ENCODE peak calls at places on chromosomes 11 and 22, in eight cellular contexts. L is left ventricle myocardium inferior, X is OCI-LY7, N is AG10803, M is astrocyte, D is transverse colon, O is heart left ventricle, B is tibial nerve. A is an unnamed sample.

GRCh38 chr11:118153976-118154375 is 1.4 kb upstream of the SCN4B start:
- DNase-seq in X (no peak), L (no peak), N (no peak), B (no peak), D (no peak), M (no peak), O (no peak), A (no peak)

GRCh38 chr22:19079691-19080090 is 42.5 kb downstream of the DGCR2 start:
- DNase-seq in X (no peak), D (no peak), B (no peak), O (no peak), M (no peak), L (no peak), N (no peak), A (no peak)

GRCh38 chr22:30422481-30423295 is 2.9 kb upstream of the MTFP1 start:
- DNase-seq in L (peak; percentile 28), O (peak; percentile 55), N (peak; percentile 89), M (peak; percentile 97), B (peak; percentile 60), X (no peak), D (peak; percentile 78), A (no peak)

GRCh38 chr11:122180435-122180834 is 64.4 kb upstream of the BLID start:
- DNase-seq in L (no peak), D (no peak), B (no peak), N (peak; percentile 98), O (no peak), M (peak; percentile 97), X (no peak), A (no peak)

GRCh38 chr11:113867843-113868503 is 7.4 kb downstream of the USP28 start:
- DNase-seq in L (no peak), D (no peak), O (no peak), N (no peak), B (no peak), X (no peak), M (no peak), A (no peak)

GRCh38 chr11:14022821-14023220 is 60.3 kb downstream of the SPON1 start:
- DNase-seq in L (no peak), B (no peak), D (no peak), N (no peak), O (no peak), M (no peak), X (no peak), A (no peak)

GRCh38 chr11:8658210-8658968 is 24.1 kb downstream of the TRIM66 start:
- DNase-seq in L (no peak), D (no peak), X (no peak), N (peak; percentile 34), B (no peak), M (no peak), O (no peak), A (no peak)

GRCh38 chr11:11243258-11243789 is 109.7 kb downstream of the CSNK2A3 start:
- DNase-seq in N (no peak), X (no peak), O (peak; percentile 42), D (no peak), M (no peak), L (peak; percentile 42), B (peak; percentile 32), A (no peak)

GRCh38 chr11:66008468-66009101 is 3.2 kb upstream of the CST6 start:
- DNase-seq in X (no peak), D (no peak), B (no peak), M (no peak), N (no peak), O (no peak), L (no peak), A (no peak)

GRCh38 chr11:47274495-47275235 is 4.7 kb downstream of the MADD start:
- DNase-seq in N (no peak), L (no peak), M (no peak), X (no peak), O (no peak), B (no peak), D (no peak), A (no peak)

GRCh38 chr11:46273511-46274205 is 3.8 kb upstream of the CREB3L1 start:
- DNase-seq in L (no peak), X (no peak), B (no peak), M (no peak), D (peak; percentile 66), N (peak; percentile 51), O (no peak), A (no peak)

GRCh38 chr22:36162127-36163034 is 1.8 kb upstream of the APOL3 start:
- DNase-seq in D (no peak), B (no peak), L (no peak), M (no peak), X (peak; percentile 48), O (no peak), N (no peak), A (peak; percentile 76)

GRCh38 chr22:36165161-36165560 is 4.6 kb upstream of the APOL3 start:
- DNase-seq in O (no peak), B (no peak), D (no peak), L (no peak), N (no peak), M (no peak), X (no peak), A (no peak)

GRCh38 chr22:36164621-36165020 is 4.1 kb upstream of the APOL3 start:
- DNase-seq in N (no peak), X (no peak), B (no peak), M (no peak), D (no peak), L (no peak), O (no peak), A (no peak)

GRCh38 chr22:36166086-36166485 is 5.5 kb upstream of the APOL3 start:
- DNase-seq in L (no peak), O (no peak), N (no peak), D (no peak), X (no peak), B (no peak), M (no peak), A (no peak)

GRCh38 chr22:36163497-36163896 is 2.9 kb upstream of the APOL3 start:
- DNase-seq in O (no peak), D (no peak), N (no peak), X (no peak), L (no peak), B (no peak), M (no peak), A (no peak)
- H3K4me3 ChIP-seq in O (no peak overlapping the region), D (no peak overlapping the region), N (no peak overlapping the region), X (no peak overlapping the region), L (no peak overlapping the region), B (no peak overlapping the region), M (no peak overlapping the region), A (peak overlapping the region; percentile 40)

DNA sequence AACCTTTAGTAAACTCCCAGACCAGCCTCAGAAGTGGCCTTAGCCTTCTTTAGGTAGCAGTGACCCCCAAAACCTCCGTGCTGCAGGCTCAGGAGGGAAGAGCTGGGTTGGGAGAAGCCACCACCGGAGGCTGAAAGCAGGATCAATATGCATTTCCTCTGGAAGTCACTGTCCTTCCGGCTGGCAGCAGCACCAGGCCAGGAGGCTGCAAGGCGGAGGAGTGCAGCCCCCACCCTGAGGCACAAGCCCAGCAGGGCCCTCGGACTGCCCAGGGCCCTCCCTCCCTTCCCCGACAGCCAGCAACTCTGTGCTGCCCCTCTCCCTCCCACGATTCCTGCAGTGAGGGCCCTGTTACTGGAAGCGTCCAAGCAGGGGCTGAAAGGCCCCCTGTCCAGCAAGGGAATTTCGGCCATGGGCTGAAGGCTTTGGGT is 3.2 kb upstream of the NRXN2 start:
- DNase-seq in X (no peak), M (no peak), D (no peak), L (no peak), N (no peak), O (no peak), B (no peak), A (no peak)
- TF ChIP-seq CTCF in X (no peak), M (no peak), D (no peak), L (no peak), N (no peak), O (no peak), B (no peak), A (no peak)

DNA sequence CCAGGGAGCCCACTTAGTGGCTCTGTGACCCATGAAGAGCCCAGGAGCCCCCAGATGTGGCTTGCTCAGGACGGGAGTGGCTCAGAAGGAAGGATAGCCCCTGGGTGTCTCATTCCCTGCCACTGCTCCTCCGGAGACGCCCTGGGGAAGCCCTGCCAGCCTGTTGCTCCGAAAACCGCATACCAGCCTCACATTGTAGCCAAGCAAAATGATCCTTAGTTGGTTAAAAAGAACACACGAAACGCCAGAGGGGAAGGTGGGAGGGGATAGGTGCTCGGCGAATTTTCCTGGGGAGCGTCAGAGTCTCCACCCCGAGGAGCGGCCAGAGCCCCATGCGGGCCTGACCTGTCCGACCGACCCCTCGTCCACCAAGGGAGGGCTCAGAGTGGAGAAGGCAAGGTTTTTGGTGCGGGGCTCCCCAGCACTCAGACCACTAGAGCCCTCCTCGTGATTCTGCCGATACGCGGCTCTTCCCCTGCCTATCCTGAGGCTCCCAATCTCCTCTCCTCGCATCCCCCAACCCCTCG is 39.5 kb downstream of the DIXDC1 start:
- DNase-seq in L (no peak), O (no peak), D (no peak), M (peak; percentile 12), X (no peak), B (no peak), N (no peak), A (no peak)
- H3K4me3 ChIP-seq in L (peak overlapping the region; percentile 78), O (peak overlapping the region; percentile 64), D (peak overlapping the region; percentile 47), M (peak overlapping the region; percentile 51), X (no peak overlapping the region), B (peak overlapping the region; percentile 83), N (peak overlapping the region; percentile 87), A (no peak overlapping the region)

DNA sequence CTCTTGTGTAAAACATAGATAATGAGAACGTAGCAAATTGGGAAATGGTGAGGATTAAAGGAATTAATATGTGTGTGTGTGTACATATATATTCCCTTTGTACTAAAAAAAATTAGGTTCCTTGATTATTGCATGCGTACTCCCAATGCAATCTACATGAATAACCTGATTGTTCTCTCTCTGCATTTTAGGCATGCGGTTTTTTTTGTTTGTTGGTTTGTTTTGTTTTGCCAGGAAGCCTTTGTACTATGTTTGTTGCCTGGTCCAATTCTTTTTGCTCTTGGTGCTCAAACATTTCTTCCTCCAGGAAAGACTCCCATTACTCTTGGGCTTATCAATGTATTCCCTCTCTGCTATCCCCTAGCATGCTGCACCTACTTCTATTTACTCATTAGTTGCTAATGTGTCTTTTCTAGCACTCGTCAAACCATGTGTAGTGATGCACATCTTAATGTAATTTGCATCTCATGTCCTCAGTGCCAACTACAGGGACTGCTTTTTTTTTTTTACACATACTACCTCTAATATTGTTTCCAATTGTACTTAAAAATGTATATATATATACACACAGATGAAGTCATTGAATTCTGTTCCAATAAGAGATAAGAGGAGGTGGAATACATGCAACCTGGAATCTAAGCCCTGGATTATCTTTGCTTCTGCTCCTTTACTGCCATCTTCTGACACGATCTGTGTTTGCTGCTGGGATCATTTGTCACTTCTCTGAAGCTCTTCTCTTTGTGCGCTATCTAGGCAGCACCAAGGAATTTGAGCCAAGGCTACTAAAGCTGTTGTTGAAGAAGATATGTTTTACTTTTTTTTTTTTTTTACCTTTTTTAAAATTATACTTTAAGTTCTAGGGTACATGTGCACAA is 197.2 kb upstream of the ANO3 start:
- DNase-seq in D (no peak), N (peak; percentile 3), M (no peak), L (no peak), X (peak; percentile 72), B (no peak), O (no peak), A (peak; percentile 36)
- TF ChIP-seq CTCF in D (no peak), N (peak; percentile 33), M (no peak), L (peak; percentile 59), X (peak; percentile 87), B (no peak), O (peak; percentile 49), A (peak; percentile 42)

A was measured in GM12865.